ENCODE peak calls at places on chromosomes 12 and 14, in five cellular contexts. H is brain microvascular endothelial cell, V is fibroblast of pulmonary artery, Y is kidney epithelial cell, Q is SK-N-SH. E is an unnamed sample.

GRCh38 chr12:20931894-20932293 is 121.4 kb downstream of the SLCO1B3 start:
- DNase-seq in H (no peak), V (no peak), Y (no peak), Q (no peak), E (no peak)

GRCh38 chr12:53047221-53048032 is 2.4 kb upstream of the TNS2 start:
- DNase-seq in H (no peak), V (peak), Y (no peak), Q (peak), E (peak)

GRCh38 chr12:91367234-91367849 is 184.7 kb upstream of the DCN start:
- DNase-seq in H (peak), V (peak), Y (no peak), Q (no peak), E (peak)

GRCh38 chr12:20520572-20520971 is 152.2 kb downstream of the PDE3A start:
- DNase-seq in H (no peak), V (no peak), Y (no peak), Q (no peak), E (no peak)

GRCh38 chr12:1611775-1612174 is 17.3 kb upstream of the WNT5B start:
- DNase-seq in H (peak), V (peak), Y (no peak), Q (no peak), E (peak)

GRCh38 chr12:11962795-11963347 is 107.9 kb upstream of the BCL2L14 start:
- DNase-seq in H (no peak), V (no peak), Y (no peak), Q (no peak), E (no peak)

GRCh38 chr14:55373784-55374725 is 37.6 kb downstream of the ATG14 start:
- DNase-seq in H (no peak), V (peak), Y (no peak), Q (no peak), E (no peak)

GRCh38 chr14:78448483-78449094 is 278.4 kb downstream of the NRXN3 start:
- DNase-seq in H (peak), V (peak), Y (no peak), Q (peak), E (peak)

GRCh38 chr12:54591001-54591591 is 2.6 kb upstream of the PPP1R1A start:
- DNase-seq in H (no peak), V (no peak), Y (no peak), Q (no peak), E (peak)

GRCh38 chr12:52655720-52656124 is 3.7 kb upstream of the KRT2 start:
- DNase-seq in H (no peak), V (no peak), Y (no peak), Q (no peak), E (no peak)

GRCh38 chr12:32270818-32271710 is 128.3 kb upstream of the FGD4 start:
- DNase-seq in H (peak), V (peak), Y (peak), Q (peak), E (peak)

GRCh38 chr12:105060715-105061378 is 23.4 kb downstream of the ALDH1L2 start:
- DNase-seq in H (no peak), V (no peak), Y (no peak), Q (no peak), E (no peak)

GRCh38 chr14:22097072-22097471 is 423.5 kb upstream of the OR4E1 start:
- DNase-seq in H (no peak), V (no peak), Y (no peak), Q (no peak), E (no peak)

GRCh38 chr14:94583557-94583956 is 2.3 kb downstream of the SERPINA5 start:
- DNase-seq in H (no peak), V (no peak), Y (no peak), Q (no peak), E (no peak)

GRCh38 chr14:91163316-91163715 is 49.4 kb downstream of the DGLUCY start:
- DNase-seq in H (no peak), V (no peak), Y (no peak), Q (no peak), E (no peak)

GRCh38 chr14:24310666-24311604 is at the start of gene LTB4R:
- DNase-seq in H (peak), V (peak), Y (peak), Q (no peak), E (peak)

GRCh38 chr12:71430756-71431155 is 8.8 kb upstream of the LGR5 start:
- DNase-seq in H (peak), V (no peak), Y (no peak), Q (no peak), E (no peak)

GRCh38 chr12:51897181-51897580 is 9.3 kb downstream of the ANKRD33 start:
- DNase-seq in H (no peak), V (peak), Y (no peak), Q (peak), E (peak)

GRCh38 chr12:2461645-2462044 is 333.1 kb upstream of the FKBP4 start:
- DNase-seq in H (no peak), V (no peak), Y (no peak), Q (no peak), E (no peak)

GRCh38 chr12:84706374-84706773 is 206.2 kb downstream of the SLC6A15 start:
- DNase-seq in H (no peak), V (no peak), Y (no peak), Q (no peak), E (no peak)

GRCh38 chr14:101560534-101561113 is 671 bp upstream of the DIO3 start:
- DNase-seq in H (no peak), V (no peak), Y (no peak), Q (no peak), E (no peak)
- TF ChIP-seq CTCF in H (no peak), V (no peak), Y (no peak), Q (no peak), E (no peak)

DNA sequence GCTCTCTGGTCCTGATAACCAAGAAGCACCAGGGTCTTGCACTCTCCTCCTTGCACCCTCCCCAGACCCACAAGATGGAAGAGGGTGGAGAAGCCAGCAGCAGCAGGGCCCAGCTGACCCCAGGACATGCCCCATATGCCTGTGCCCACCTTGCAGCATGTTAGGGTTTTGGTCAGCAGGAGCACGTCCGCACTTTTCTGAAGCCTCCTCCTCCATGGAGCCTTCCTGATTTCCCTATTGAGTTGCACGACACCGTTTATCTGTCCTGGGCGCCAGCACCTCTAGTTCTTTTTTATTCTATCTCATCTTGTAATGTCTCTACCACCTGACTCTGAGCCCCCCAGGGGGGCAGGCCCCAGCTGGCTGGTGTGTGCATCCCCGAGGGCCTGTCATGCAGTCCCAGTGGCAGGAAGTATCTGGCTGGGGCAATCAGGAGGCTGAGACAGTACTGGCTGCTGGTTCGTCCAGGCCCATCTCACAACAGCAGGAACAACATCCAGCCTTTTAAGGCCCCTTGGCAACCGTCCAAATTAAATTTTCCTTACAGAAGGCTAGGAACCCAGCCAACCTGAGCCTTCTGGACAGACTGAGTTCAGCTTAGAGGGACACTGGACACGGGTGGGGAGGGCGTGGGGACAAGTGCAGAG is 39.6 kb downstream of the CCDC85C start:
- DNase-seq in H (peak), V (peak), Y (no peak), Q (peak), E (peak)
- H3K4me3 ChIP-seq in H (no peak), V (no peak), Y (no peak), Q (no peak), E (no peak)

DNA sequence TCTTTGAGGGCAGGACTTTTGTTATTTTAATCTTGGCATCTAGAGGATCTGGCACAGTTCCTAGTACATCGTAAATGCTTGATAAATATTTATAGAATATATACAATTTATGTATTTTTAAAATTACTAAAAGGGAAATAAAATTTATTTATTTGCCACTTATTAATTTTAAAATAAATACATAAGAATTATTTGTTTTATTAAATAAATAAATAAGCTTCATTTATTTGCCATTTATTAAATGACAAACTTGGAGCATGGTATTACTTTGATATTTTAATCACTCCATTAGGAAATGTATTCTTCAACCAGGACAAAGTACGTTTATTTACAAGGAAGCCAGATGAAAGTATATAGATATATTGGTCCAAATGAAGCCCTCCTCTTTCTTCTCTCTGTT is 118.7 kb upstream of the LRIG3 start:
- DNase-seq in H (no peak), V (no peak), Y (no peak), Q (no peak), E (no peak)
- TF ChIP-seq CTCF in H (no peak), V (no peak), Y (no peak), Q (no peak), E (no peak)

DNA sequence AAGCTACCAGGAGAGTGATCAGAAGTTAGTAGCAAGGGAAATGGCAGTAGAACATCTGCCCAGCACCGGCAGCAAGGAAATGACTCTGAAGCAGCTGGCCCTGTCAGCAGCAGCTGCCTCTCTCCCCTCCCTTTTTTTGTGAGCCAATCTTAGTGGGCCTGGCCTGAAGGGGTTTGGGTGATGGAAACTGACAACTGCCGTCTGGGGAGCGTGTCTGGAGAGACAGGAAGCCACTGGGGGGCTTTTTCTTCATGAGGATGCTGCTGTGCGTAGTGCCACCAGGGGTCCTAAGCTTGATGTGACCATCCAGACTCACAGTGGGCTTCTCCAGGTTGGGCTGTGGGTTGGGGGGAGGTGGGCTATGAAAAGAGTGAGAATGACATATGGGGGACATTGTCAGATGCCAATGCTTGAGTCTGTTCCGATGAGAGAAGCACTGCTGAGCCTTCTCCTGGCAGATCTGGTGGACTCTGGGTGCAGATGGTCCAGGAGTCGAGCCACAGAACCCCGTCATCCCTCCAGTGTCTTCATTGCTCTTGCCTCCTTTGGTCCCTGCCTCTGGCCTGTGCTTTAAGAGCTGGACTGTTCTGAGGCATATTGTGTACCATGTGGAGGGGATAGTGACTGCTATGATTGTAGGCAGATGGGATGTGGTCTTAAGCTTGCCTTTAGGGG is 87.6 kb upstream of the HIF1A start:
- DNase-seq in H (no peak), V (no peak), Y (no peak), Q (peak), E (no peak)
- H3K4me3 ChIP-seq in H (no peak), V (no peak), Y (no peak), Q (no peak), E (no peak)

GRCh38 chr12:40375076-40375475 is 150.3 kb downstream of the LRRK2 start:
- DNase-seq in H (no peak), V (peak), Y (no peak), Q (no peak), E (peak)
- TF ChIP-seq CTCF in H (peak), V (peak), Y (no peak), Q (peak), E (peak)

GRCh38 chr12:6853626-6854025 is 1.7 kb downstream of the USP5 start:
- DNase-seq in H (no peak), V (no peak), Y (no peak), Q (no peak), E (no peak)
- H3K4me3 ChIP-seq in H (no peak), V (no peak), Y (no peak), Q (peak), E (peak)

E was measured in AG10803.